ENCODE peak calls at places on chromosome 1, in six cellular contexts. One of them, this sample, is unnamed.

GRCh38 chr1:207304710-207305151 is 16.7 kb upstream of the CD55 start:
- DNase-seq in T47D: no peak
- DNase-seq in NCI-H1105: no peak
- DNase-seq in GM06990: no peak
- DNase-seq in neural crest cell: no peak
- DNase-seq in NCI-H1048: no peak
- DNase-seq in this sample: no peak

GRCh38 chr1:12112711-12113161 is 49.6 kb downstream of the TNFRSF8 start:
- DNase-seq in GM06990: no peak
- DNase-seq in NCI-H1105: no peak
- DNase-seq in neural crest cell: no peak
- DNase-seq in NCI-H1048: no peak
- DNase-seq in T47D: no peak
- DNase-seq in this sample: no peak

GRCh38 chr1:22163137-22163536 is 20.2 kb upstream of the WNT4 start:
- DNase-seq in GM06990: no peak
- DNase-seq in neural crest cell: no peak
- DNase-seq in NCI-H1105: no peak
- DNase-seq in NCI-H1048: no peak
- DNase-seq in T47D: no peak
- DNase-seq in this sample: no peak

GRCh38 chr1:189851806-189852367 is 625.8 kb downstream of the BRINP3 start:
- DNase-seq in T47D: no peak
- DNase-seq in NCI-H1105: no peak
- DNase-seq in GM06990: no peak
- DNase-seq in NCI-H1048: no peak
- DNase-seq in neural crest cell: no peak
- DNase-seq in this sample: no peak

GRCh38 chr1:192654607-192655389 is 18.9 kb downstream of the RGS13 start:
- DNase-seq in neural crest cell: no peak
- DNase-seq in T47D: no peak
- DNase-seq in GM06990: no peak
- DNase-seq in NCI-H1105: no peak
- DNase-seq in NCI-H1048: no peak
- DNase-seq in this sample: no peak

GRCh38 chr1:205950280-205950679 is 7.0 kb upstream of the SLC26A9 start:
- DNase-seq in NCI-H1105: no peak
- DNase-seq in T47D: no peak
- DNase-seq in neural crest cell: no peak
- DNase-seq in NCI-H1048: no peak
- DNase-seq in GM06990: no peak
- DNase-seq in this sample: no peak

GRCh38 chr1:107791381-107791780 is 173.6 kb downstream of the VAV3 start:
- DNase-seq in NCI-H1105: no peak
- DNase-seq in T47D: no peak
- DNase-seq in GM06990: no peak
- DNase-seq in NCI-H1048: no peak
- DNase-seq in neural crest cell: no peak
- DNase-seq in this sample: no peak

GRCh38 chr1:182340233-182341058 is 51.1 kb downstream of the GLUL start:
- DNase-seq in NCI-H1048: no peak
- DNase-seq in neural crest cell: no peak
- DNase-seq in T47D: peak
- DNase-seq in GM06990: no peak
- DNase-seq in NCI-H1105: no peak
- DNase-seq in this sample: no peak

GRCh38 chr1:150548632-150549495 is at the start of gene ADAMTSL4:
- DNase-seq in T47D: peak
- DNase-seq in NCI-H1048: no peak
- DNase-seq in GM06990: peak
- DNase-seq in NCI-H1105: peak
- DNase-seq in neural crest cell: peak
- DNase-seq in this sample: no peak

GRCh38 chr1:161071886-161072371 is 2.2 kb upstream of the ARHGAP30 start:
- DNase-seq in T47D: peak
- DNase-seq in NCI-H1048: no peak
- DNase-seq in NCI-H1105: no peak
- DNase-seq in GM06990: peak
- DNase-seq in neural crest cell: peak
- DNase-seq in this sample: no peak

This sample was measured in iPS DF 19.7.